ENCODE peak calls at places on chromosome 1, in nine cellular contexts. G is fibroblast of lung, N is spleen, Y is adrenal gland, X is pancreas, C is brain microvascular endothelial cell, R is RWPE1, K is H9, W is body of pancreas. A is an unnamed sample.

GRCh38 chr1:233328661-233329498 is 1.4 kb downstream of the MAP3K21 start:
- DNase-seq in G (no peak), N (no peak), Y (peak; percentile 27), X (peak; percentile 50), C (no peak), R (peak; percentile 12), K (peak; percentile 48), W (peak; percentile 48), A (no peak)

GRCh38 chr1:206714331-206715058 is 29.8 kb downstream of the MAPKAPK2 start:
- DNase-seq in G (peak; percentile 56), N (no peak), Y (peak; percentile 87), X (peak; percentile 75), C (no peak), R (peak; percentile 55), K (no peak), W (peak; percentile 63), A (no peak)

GRCh38 chr1:208026880-208027438 is 116.0 kb upstream of the CD34 start:
- DNase-seq in G (no peak), N (no peak), Y (no peak), X (no peak), C (no peak), R (no peak), K (no peak), W (no peak), A (peak; percentile 66)

GRCh38 chr1:234987415-234988159 is 141.1 kb downstream of the TOMM20 start:
- DNase-seq in G (peak; percentile 89), N (no peak), Y (peak; percentile 40), X (peak; percentile 67), C (peak; percentile 95), R (peak; percentile 29), K (peak; percentile 74), W (peak; percentile 70), A (peak; percentile 76)

GRCh38 chr1:208928335-208928734 is 655.2 kb upstream of the CAMK1G start:
- DNase-seq in G (peak; percentile 40), N (no peak), Y (no peak), X (no peak), C (no peak), R (no peak), K (no peak), W (no peak), A (no peak)

GRCh38 chr1:182392045-182393028 is 747 bp upstream of the GLUL start:
- DNase-seq in G (peak; percentile 27), N (peak; percentile 91), Y (peak; percentile 43), X (no peak), C (no peak), R (peak; percentile 17), K (no peak), W (no peak), A (peak; percentile 78)

GRCh38 chr1:34759472-34760357 is at the start of gene GJB4:
- DNase-seq in G (no peak), N (peak; percentile 42), Y (no peak), X (no peak), C (no peak), R (peak; percentile 55), K (peak; percentile 71), W (no peak), A (no peak)

GRCh38 chr1:63883494-63884235 is 109.8 kb downstream of the ROR1 start:
- DNase-seq in G (no peak), N (no peak), Y (no peak), X (no peak), C (no peak), R (no peak), K (no peak), W (no peak), A (no peak)

GRCh38 chr1:203764105-203765028 is 616 bp upstream of the LAX1 start:
- DNase-seq in G (no peak), N (no peak), Y (no peak), X (no peak), C (no peak), R (no peak), K (no peak), W (no peak), A (no peak)

GRCh38 chr1:173148971-173149370 is 58.2 kb downstream of the TNFSF4 start:
- DNase-seq in G (peak; percentile 38), N (no peak), Y (no peak), X (no peak), C (no peak), R (no peak), K (no peak), W (no peak), A (no peak)

GRCh38 chr1:24606296-24606605 is 36.9 kb upstream of the SRRM1 start:
- DNase-seq in G (no peak), N (no peak), Y (no peak), X (no peak), C (no peak), R (no peak), K (no peak), W (no peak), A (no peak)

GRCh38 chr1:208119225-208119606 is 125.0 kb downstream of the PLXNA2 start:
- DNase-seq in G (no peak), N (no peak), Y (no peak), X (no peak), C (no peak), R (no peak), K (no peak), W (no peak), A (no peak)

GRCh38 chr1:147167361-147167760 is 4.9 kb downstream of the PRKAB2 start:
- DNase-seq in G (peak; percentile 98), N (no peak), Y (no peak), X (no peak), C (peak; percentile 76), R (peak; percentile 86), K (no peak), W (no peak), A (no peak)

GRCh38 chr1:147169171-147169570 is 3.1 kb downstream of the PRKAB2 start:
- DNase-seq in G (peak; percentile 64), N (no peak), Y (no peak), X (no peak), C (no peak), R (no peak), K (no peak), W (no peak), A (no peak)

GRCh38 chr1:147169840-147170674 is 2.2 kb downstream of the PRKAB2 start:
- DNase-seq in G (no peak), N (no peak), Y (no peak), X (no peak), C (no peak), R (no peak), K (no peak), W (no peak), A (no peak)

GRCh38 chr1:147171399-147172167 is 687 bp downstream of the PRKAB2 start:
- DNase-seq in G (no peak), N (no peak), Y (no peak), X (peak; percentile 13), C (no peak), R (peak; percentile 27), K (no peak), W (peak; percentile 16), A (no peak)

DNA sequence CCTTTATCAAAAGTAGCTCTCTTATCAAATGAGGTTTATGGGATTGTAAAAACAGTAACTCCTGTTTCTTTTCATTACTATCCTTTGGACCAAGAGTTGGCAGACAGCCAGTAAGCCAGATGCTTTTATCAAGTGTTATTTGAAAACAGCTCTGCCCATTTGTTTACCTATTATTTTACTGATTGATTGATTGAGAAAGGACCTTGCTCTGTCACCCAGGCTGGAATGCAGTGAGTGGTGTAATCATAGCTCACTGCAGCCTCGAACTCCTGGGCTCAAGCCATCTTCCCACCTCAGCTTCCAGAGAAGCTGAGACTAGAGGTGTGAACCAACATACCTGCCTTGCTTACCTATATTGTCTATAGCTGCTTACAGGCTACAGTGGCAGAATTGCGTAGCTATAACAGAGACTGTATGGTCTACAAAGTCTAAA is 3.6 kb downstream of the PRKAB2 start:
- DNase-seq in G (peak; percentile 52), N (no peak), Y (no peak), X (peak; percentile 61), C (peak; percentile 33), R (no peak), K (no peak), W (peak; percentile 68), A (no peak)
- H3K27ac ChIP-seq in G (no peak overlapping the region), N (no peak overlapping the region), Y (no peak overlapping the region), X (peak overlapping the region; percentile 10), C (peak overlapping the region; percentile 92), R (no peak overlapping the region), K (no peak overlapping the region), W (no peak overlapping the region), A (no peak overlapping the region)

DNA sequence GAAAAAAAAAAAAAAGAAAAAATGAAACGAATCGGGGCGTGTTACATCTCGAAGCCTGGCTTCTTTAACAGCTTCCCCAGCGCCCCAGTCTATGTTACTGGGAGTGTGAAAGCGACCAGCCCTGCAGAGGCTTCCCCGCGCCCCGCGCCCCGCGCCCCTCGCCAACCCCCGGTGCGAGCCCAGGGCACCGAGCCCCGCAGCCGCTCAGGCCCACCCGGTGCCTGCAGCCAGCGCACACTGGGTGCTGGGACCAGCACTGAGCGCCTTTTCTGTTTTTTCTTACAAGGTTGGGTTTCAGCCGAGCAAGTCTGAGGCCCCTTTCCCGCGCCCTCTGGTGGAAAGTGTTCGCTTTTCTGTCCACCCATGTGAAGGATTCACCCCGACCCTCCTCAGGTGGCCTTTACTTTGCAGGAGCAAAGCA is 42.1 kb upstream of the ZNF496 start:
- DNase-seq in G (peak; percentile 14), N (peak; percentile 82), Y (peak; percentile 22), X (peak; percentile 21), C (peak; percentile 42), R (peak; percentile 23), K (peak; percentile 85), W (peak; percentile 29), A (no peak)
- H3K27ac ChIP-seq in G (no peak overlapping the region), N (no peak overlapping the region), Y (no peak overlapping the region), X (no peak overlapping the region), C (no peak overlapping the region), R (no peak overlapping the region), K (no peak overlapping the region), W (no peak overlapping the region), A (no peak overlapping the region)

GRCh38 chr1:229736376-229736775 is 110.3 kb downstream of the URB2 start:
- DNase-seq in G (no peak), N (no peak), Y (no peak), X (no peak), C (no peak), R (no peak), K (no peak), W (no peak), A (no peak)

DNA sequence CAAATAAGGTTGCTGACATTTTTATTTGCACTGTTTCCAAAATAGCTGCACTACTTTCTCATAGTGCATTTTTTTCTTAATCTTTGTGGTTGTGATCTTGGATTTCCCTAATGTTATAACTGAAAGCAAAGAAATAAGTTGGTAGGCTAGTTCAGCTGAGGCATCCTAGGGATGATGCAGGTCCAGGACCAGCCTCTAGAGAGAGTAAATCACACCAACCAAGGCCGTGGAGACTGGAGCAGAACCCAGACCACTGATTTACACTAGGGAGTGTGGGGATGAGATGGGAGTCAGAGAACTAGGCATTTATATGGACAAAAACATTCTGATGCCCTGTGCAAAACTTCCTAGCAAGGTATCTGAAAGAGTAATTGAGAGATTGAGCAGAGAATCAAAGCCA is 104.5 kb downstream of the URB2 start:
- DNase-seq in G (no peak), N (no peak), Y (no peak), X (no peak), C (no peak), R (no peak), K (no peak), W (no peak), A (no peak)
- H3K27ac ChIP-seq in G (no peak overlapping the region), N (no peak overlapping the region), Y (no peak overlapping the region), X (no peak overlapping the region), C (no peak overlapping the region), R (no peak overlapping the region), K (no peak overlapping the region), W (no peak overlapping the region), A (no peak overlapping the region)

GRCh38 chr1:46204406-46204742 is 1.2 kb downstream of the LURAP1 start:
- DNase-seq in G (no peak), N (no peak), Y (peak; percentile 48), X (no peak), C (no peak), R (no peak), K (no peak), W (no peak), A (peak; percentile 42)
- H3K27ac ChIP-seq in G (no peak overlapping the region), N (peak overlapping the region; percentile 64), Y (peak overlapping the region; percentile 29), X (no peak overlapping the region), C (no peak overlapping the region), R (peak overlapping the region; percentile 82), K (no peak overlapping the region), W (no peak overlapping the region), A (peak overlapping the region; percentile 95)